ENCODE peak calls at places on chromosomes 4 and X, in six cellular contexts. U, X, T, L, F and H are unnamed samples.

GRCh38 chr4:26076896-26077295 is 162.9 kb downstream of the SMIM20 start:
- DNase-seq in X (no peak), U (no peak), F (no peak), L (no peak), T (peak), H (peak)

GRCh38 chr4:6327220-6327917 is 57.7 kb downstream of the WFS1 start:
- DNase-seq in U (peak), T (peak), L (peak), F (peak), X (peak), H (peak)

GRCh38 chr4:89249716-89250361 is 57.8 kb downstream of the GPRIN3 start:
- DNase-seq in L (peak), T (no peak), X (no peak), F (no peak), U (no peak), H (no peak)

GRCh38 chr4:112189754-112190153 is 41.8 kb upstream of the AP1AR start:
- DNase-seq in X (no peak), U (no peak), F (no peak), T (peak), L (no peak), H (peak)

GRCh38 chr4:180615746-180616145 is 1627.5 kb upstream of the TENM3 start:
- DNase-seq in U (no peak), T (no peak), X (no peak), F (no peak), L (no peak), H (no peak)

GRCh38 chr4:14254806-14255445 is 627.4 kb upstream of the BOD1L1 start:
- DNase-seq in F (no peak), X (peak), T (no peak), L (no peak), U (no peak), H (no peak)

GRCh38 chrX:106891762-106892161 is 11.4 kb downstream of the RIPPLY1 start:
- DNase-seq in X (no peak), U (no peak), T (peak), L (no peak), F (no peak), H (no peak)

GRCh38 chr4:3688018-3688998 is 77.9 kb upstream of the ADRA2C start:
- DNase-seq in X (no peak), L (peak), T (no peak), F (no peak), U (no peak), H (no peak)

GRCh38 chrX:133685806-133686205 is 270.5 kb upstream of the GPC4 start:
- DNase-seq in X (no peak), U (no peak), T (no peak), L (no peak), F (no peak), H (no peak)